ENCODE peak calls at places on chromosome 22, in four cellular contexts. One of them, this sample, is unnamed.

GRCh38 chr22:22071455-22071854 is 88.9 kb upstream of the TOP3B start:
- DNase-seq in astrocyte of the spinal cord: no peak
- DNase-seq in natural killer cell: no peak
- DNase-seq in AG09309: no peak
- DNase-seq in this sample: no peak

GRCh38 chr22:49734390-49734789 is 93.3 kb downstream of the BRD1 start:
- DNase-seq in astrocyte of the spinal cord: no peak
- DNase-seq in natural killer cell: no peak
- DNase-seq in AG09309: no peak
- DNase-seq in this sample: no peak

GRCh38 chr22:39574779-39575551 is 4.4 kb downstream of the CACNA1I start:
- DNase-seq in astrocyte of the spinal cord: peak
- DNase-seq in natural killer cell: no peak
- DNase-seq in AG09309: peak
- DNase-seq in this sample: no peak

GRCh38 chr22:42780070-42780540 is 59.4 kb upstream of the A4GALT start:
- DNase-seq in astrocyte of the spinal cord: peak
- DNase-seq in natural killer cell: no peak
- DNase-seq in AG09309: peak
- DNase-seq in this sample: peak

GRCh38 chr22:38699784-38700183 is 959 bp downstream of the JOSD1 start:
- DNase-seq in astrocyte of the spinal cord: peak
- DNase-seq in natural killer cell: no peak
- DNase-seq in AG09309: no peak
- DNase-seq in this sample: no peak

GRCh38 chr22:25572708-25573161 is 8.3 kb downstream of the GRK3 start:
- DNase-seq in astrocyte of the spinal cord: no peak
- DNase-seq in natural killer cell: no peak
- DNase-seq in AG09309: no peak
- DNase-seq in this sample: no peak

GRCh38 chr22:22877523-22878210 is 9.9 kb upstream of the IGLL5 start:
- DNase-seq in astrocyte of the spinal cord: peak
- DNase-seq in natural killer cell: peak
- DNase-seq in AG09309: no peak
- DNase-seq in this sample: peak

GRCh38 chr22:49297286-49297870 is 530.3 kb downstream of the BRD1 start:
- DNase-seq in astrocyte of the spinal cord: no peak
- DNase-seq in natural killer cell: no peak
- DNase-seq in AG09309: no peak
- DNase-seq in this sample: peak

GRCh38 chr22:46518542-46519325 is 18.7 kb downstream of the CELSR1 start:
- DNase-seq in astrocyte of the spinal cord: no peak
- DNase-seq in natural killer cell: no peak
- DNase-seq in AG09309: no peak
- DNase-seq in this sample: no peak

GRCh38 chr22:38056969-38057841 is at the start of gene PICK1:
- DNase-seq in astrocyte of the spinal cord: peak
- DNase-seq in natural killer cell: peak
- DNase-seq in AG09309: peak
- DNase-seq in this sample: peak

GRCh38 chr22:20615021-20615420 is 107.6 kb downstream of the MED15 start:
- DNase-seq in astrocyte of the spinal cord: no peak
- DNase-seq in natural killer cell: no peak
- DNase-seq in AG09309: no peak
- DNase-seq in this sample: no peak

GRCh38 chr22:40818747-40819662 is at the start of gene SLC25A17:
- DNase-seq in astrocyte of the spinal cord: peak
- DNase-seq in natural killer cell: peak
- DNase-seq in AG09309: no peak
- DNase-seq in this sample: peak

GRCh38 chr22:25853078-25853477 is 111.1 kb downstream of the MYO18B start:
- DNase-seq in astrocyte of the spinal cord: no peak
- DNase-seq in natural killer cell: no peak
- DNase-seq in AG09309: no peak
- DNase-seq in this sample: no peak

GRCh38 chr22:39388261-39389011 is 11.1 kb upstream of the TAB1 start:
- DNase-seq in astrocyte of the spinal cord: peak
- DNase-seq in natural killer cell: peak
- DNase-seq in AG09309: no peak
- DNase-seq in this sample: peak

GRCh38 chr22:47309476-47309875 is 547.0 kb downstream of the TBC1D22A start:
- DNase-seq in astrocyte of the spinal cord: no peak
- DNase-seq in natural killer cell: no peak
- DNase-seq in AG09309: no peak
- DNase-seq in this sample: no peak

GRCh38 chr22:23237201-23237798 is 57.0 kb downstream of the BCR start:
- DNase-seq in astrocyte of the spinal cord: peak
- DNase-seq in natural killer cell: no peak
- DNase-seq in AG09309: no peak
- DNase-seq in this sample: no peak

GRCh38 chr22:35732116-35732515 is 14.4 kb downstream of the APOL5 start:
- DNase-seq in astrocyte of the spinal cord: no peak
- DNase-seq in natural killer cell: no peak
- DNase-seq in AG09309: no peak
- DNase-seq in this sample: no peak

GRCh38 chr22:48827228-48827810 is 1000.4 kb downstream of the BRD1 start:
- DNase-seq in astrocyte of the spinal cord: no peak
- DNase-seq in natural killer cell: no peak
- DNase-seq in AG09309: no peak
- DNase-seq in this sample: no peak

DNA sequence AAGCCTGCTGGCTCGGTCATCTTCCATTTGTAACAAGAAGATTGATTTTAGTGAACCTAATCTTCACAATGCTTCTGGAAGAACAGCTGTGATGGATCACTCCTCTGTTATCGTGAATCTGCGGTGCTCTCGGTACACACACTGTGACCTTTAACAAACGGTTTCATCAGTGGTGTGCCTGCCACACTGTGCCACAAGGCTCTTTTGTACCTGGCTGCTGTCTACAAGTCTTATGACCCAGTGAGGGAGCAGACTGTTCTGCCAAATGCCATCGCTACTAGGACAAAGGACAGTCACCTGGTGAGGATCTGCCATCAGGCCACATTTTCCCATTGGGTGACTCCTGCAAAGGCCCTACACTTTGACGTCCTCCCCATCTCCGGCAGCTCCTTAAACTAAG is 25.2 kb upstream of the PARVB start:
- DNase-seq in astrocyte of the spinal cord: no peak
- DNase-seq in natural killer cell: no peak
- DNase-seq in AG09309: no peak
- DNase-seq in this sample: no peak
- TF ChIP-seq CTCF in astrocyte of the spinal cord: no peak
- TF ChIP-seq CTCF in natural killer cell: no peak
- TF ChIP-seq CTCF in AG09309: no peak
- TF ChIP-seq CTCF in this sample: no peak

GRCh38 chr22:18070556-18071306 is 7.1 kb upstream of the PEX26 start:
- DNase-seq in astrocyte of the spinal cord: no peak
- DNase-seq in natural killer cell: no peak
- DNase-seq in AG09309: no peak
- DNase-seq in this sample: no peak
- TF ChIP-seq CTCF in astrocyte of the spinal cord: peak
- TF ChIP-seq CTCF in natural killer cell: no peak
- TF ChIP-seq CTCF in AG09309: peak
- TF ChIP-seq CTCF in this sample: peak

DNA sequence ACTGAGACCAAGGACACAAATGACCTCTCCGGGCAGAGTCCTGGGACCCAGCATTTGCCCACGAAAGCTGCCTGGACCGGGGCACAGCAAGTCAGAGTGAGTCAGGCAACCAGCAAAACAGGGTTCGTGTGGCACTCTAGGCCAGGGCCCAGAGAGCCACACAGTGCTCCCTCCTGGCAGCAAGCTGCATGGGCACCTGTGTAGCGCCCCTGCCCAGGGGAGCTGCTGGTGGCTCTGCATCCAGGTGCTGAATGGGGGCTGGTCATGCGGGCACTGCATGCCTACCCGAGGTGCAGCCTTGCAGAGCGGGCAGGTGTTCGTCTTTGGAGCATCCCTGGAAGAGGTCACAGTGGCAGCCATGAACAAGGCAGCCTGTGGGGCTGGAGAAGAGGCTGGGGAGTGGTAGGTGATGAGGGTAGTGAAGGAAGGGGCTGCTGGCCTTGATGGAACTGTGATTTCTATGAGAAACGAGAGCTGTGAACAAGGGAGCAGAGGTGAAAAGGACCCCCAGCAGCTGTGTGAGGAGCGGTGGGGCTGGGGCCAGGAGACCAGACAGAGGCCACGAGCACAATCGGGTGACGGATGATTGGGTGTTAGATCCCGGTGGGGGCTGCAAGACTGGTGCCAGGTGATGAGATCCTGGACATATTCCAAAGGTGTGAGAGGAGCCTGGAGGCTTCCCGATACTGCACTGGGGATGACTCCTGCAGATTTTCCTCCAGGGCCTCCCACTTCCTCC is 63.3 kb downstream of the DGCR2 start:
- DNase-seq in astrocyte of the spinal cord: no peak
- DNase-seq in natural killer cell: no peak
- DNase-seq in AG09309: no peak
- DNase-seq in this sample: no peak
- TF ChIP-seq CTCF in astrocyte of the spinal cord: no peak
- TF ChIP-seq CTCF in natural killer cell: no peak
- TF ChIP-seq CTCF in AG09309: no peak
- TF ChIP-seq CTCF in this sample: no peak

DNA sequence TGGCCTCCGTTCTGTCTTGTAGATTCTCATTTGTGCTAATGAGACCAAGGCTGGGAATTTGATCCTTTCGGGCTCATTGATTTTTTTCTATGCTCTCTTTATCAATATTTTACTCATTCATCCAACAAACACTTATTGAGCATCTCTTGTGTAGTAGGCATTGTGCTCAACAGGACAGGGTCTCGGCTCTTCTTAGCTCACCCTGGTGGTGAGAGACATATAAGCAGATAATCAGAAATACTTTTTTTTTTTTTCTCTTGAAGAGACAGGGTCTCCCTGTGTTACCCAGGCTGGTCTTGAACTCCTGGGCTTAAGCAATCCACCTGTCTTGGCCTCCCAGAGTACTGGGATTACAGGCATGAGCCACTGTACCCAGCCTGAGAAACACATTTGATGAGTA is 48.0 kb upstream of the SLC5A1 start:
- DNase-seq in astrocyte of the spinal cord: no peak
- DNase-seq in natural killer cell: no peak
- DNase-seq in AG09309: no peak
- DNase-seq in this sample: no peak
- TF ChIP-seq CTCF in astrocyte of the spinal cord: peak
- TF ChIP-seq CTCF in natural killer cell: no peak
- TF ChIP-seq CTCF in AG09309: peak
- TF ChIP-seq CTCF in this sample: peak